ENCODE peak calls at places on chromosome 20, in eight cellular contexts. D is stimulated activated CD4-positive, alpha-beta T cell treated with anti-CD3 and anti-CD28 coated beads, Interleukin-2, amount 100 ng/mL, for 48 hours; O is activated CD8-positive, alpha-beta memory T cell treated with anti-CD3 and anti-CD28 coated beads for 4 hours; S is K562; H is T-helper 1 cell; L is anterior cingulate cortex; M is mucosa of descending colon; U is fibroblast of the conjunctiva. Z is an unnamed sample.

GRCh38 chr20:19934792-19935491 is 82.2 kb upstream of the NAA20 start:
- DNase-seq in D (no peak), S (no peak), M (peak; percentile 92), O (no peak), H (no peak), L (peak; percentile 57), U (no peak), Z (no peak)

GRCh38 chr20:45548410-45548809 is 1.2 kb upstream of the EPPIN start:
- DNase-seq in O (no peak), U (no peak), L (no peak), M (no peak), D (no peak), S (no peak), H (no peak), Z (no peak)

GRCh38 chr20:43530321-43531090 is 23.0 kb downstream of the L3MBTL1 start:
- DNase-seq in U (no peak), H (no peak), M (no peak), S (peak; percentile 25), D (no peak), O (no peak), L (no peak), Z (no peak)

GRCh38 chr20:59400666-59401065 is 100.3 kb downstream of the EDN3 start:
- DNase-seq in U (no peak), O (no peak), S (no peak), D (no peak), M (no peak), L (no peak), H (no peak), Z (no peak)

GRCh38 chr20:7924692-7925091 is 15.6 kb downstream of the HAO1 start:
- DNase-seq in D (no peak), O (no peak), U (peak; percentile 41), S (no peak), M (no peak), H (no peak), L (no peak), Z (peak; percentile 33)

GRCh38 chr20:11921326-11921725 is 3.6 kb downstream of the BTBD3 start:
- DNase-seq in M (no peak), O (no peak), D (no peak), H (no peak), L (no peak), U (no peak), S (no peak), Z (no peak)

GRCh38 chr20:18312723-18313122 is 24.4 kb downstream of the ZNF133 start:
- DNase-seq in M (no peak), H (no peak), D (no peak), O (no peak), U (no peak), L (no peak), S (no peak), Z (no peak)

GRCh38 chr20:62233684-62234083 is 4.6 kb upstream of the OSBPL2 start:
- DNase-seq in H (no peak), D (no peak), M (no peak), S (no peak), U (no peak), O (no peak), L (no peak), Z (no peak)

GRCh38 chr20:50293244-50294139 is 102.9 kb downstream of the CEBPB start:
- DNase-seq in M (no peak), D (no peak), U (no peak), O (no peak), L (no peak), S (no peak), H (no peak), Z (no peak)

GRCh38 chr20:24950836-24951525 is 1.9 kb downstream of the CST7 start:
- DNase-seq in U (no peak), M (no peak), O (no peak), S (no peak), H (no peak), L (no peak), D (no peak), Z (no peak)

GRCh38 chr20:34210271-34210670 is 31.0 kb upstream of the ASIP start:
- DNase-seq in M (no peak), L (no peak), H (no peak), O (no peak), U (no peak), D (no peak), S (no peak), Z (no peak)

GRCh38 chr20:59752101-59752586 is 147.8 kb downstream of the PHACTR3 start:
- DNase-seq in D (no peak), L (peak; percentile 36), U (no peak), O (no peak), M (peak; percentile 43), H (no peak), S (no peak), Z (no peak)

GRCh38 chr20:62227977-62228958 is 8.2 kb upstream of the HRH3 start:
- DNase-seq in D (no peak), O (no peak), U (no peak), S (peak; percentile 54), H (no peak), M (peak; percentile 43), L (no peak), Z (no peak)

GRCh38 chr20:41142241-41142640 is 4.9 kb downstream of the PLCG1 start:
- DNase-seq in S (no peak), H (no peak), O (no peak), M (no peak), D (no peak), U (no peak), L (no peak), Z (no peak)

GRCh38 chr20:16476032-16476431 is 97.2 kb downstream of the KIF16B start:
- DNase-seq in H (no peak), S (peak; percentile 27), M (no peak), O (no peak), D (no peak), U (peak; percentile 61), L (no peak), Z (no peak)

GRCh38 chr20:19017104-19017690 is 195.2 kb upstream of the SLC24A3 start:
- DNase-seq in H (no peak), M (no peak), D (no peak), L (no peak), U (no peak), S (no peak), O (no peak), Z (no peak)

GRCh38 chr20:29448806-29449470 is 1808.5 kb upstream of the DEFB115 start:
- DNase-seq in D (no peak), L (no peak), U (no peak), H (no peak), S (no peak), M (no peak), O (no peak), Z (no peak)

GRCh38 chr20:49674383-49675352 is 39.0 kb downstream of the B4GALT5 start:
- DNase-seq in O (no peak), L (no peak), M (peak; percentile 62), U (no peak), H (no peak), S (no peak), D (no peak), Z (peak; percentile 58)

GRCh38 chr20:53652859-53653520 is 59.4 kb upstream of the ZNF217 start:
- DNase-seq in H (no peak), D (no peak), M (no peak), U (no peak), O (no peak), S (no peak), L (no peak), Z (no peak)

GRCh38 chr20:7090753-7091310 is 323.3 kb downstream of the BMP2 start:
- DNase-seq in H (no peak), M (peak; percentile 75), S (no peak), U (no peak), O (no peak), L (no peak), D (no peak), Z (no peak)

GRCh38 chr20:62549499-62550086 is 73.8 kb upstream of the GATA5 start:
- DNase-seq in M (peak; percentile 20), U (no peak), H (no peak), D (no peak), O (no peak), L (no peak), S (no peak), Z (no peak)

GRCh38 chr20:21111416-21111815 is 5.3 kb upstream of the LINC00237 start:
- DNase-seq in H (no peak), S (no peak), M (no peak), U (no peak), D (no peak), O (no peak), L (no peak), Z (no peak)